ENCODE peak calls at places on chromosome 15, in ten cellular contexts. F is K562; T is ovary; A is hippocampal formation; N is HEK293T; V is central memory CD4-positive, alpha-beta T cell; X is amniotic stem cell; O is activated CD8-positive, alpha-beta memory T cell treated with anti-CD3 and anti-CD28 coated beads, Interleukin-2, amount 10 ng/mL, durations not matched to agents 7 days and 5 days; J is SHP77 treated with DMSO at 0.1 percent for 48 hours; S is endodermal cell. Q is an unnamed sample.
A peak's percentile ranks its signal among the peaks of the same experiment; 100 is the strongest.

GRCh38 chr15:29125382-29126207 is 144.0 kb downstream of the NSMCE3 start:
- DNase-seq in F (no peak), T (no peak), A (no peak), N (no peak), V (no peak), X (no peak), O (no peak), J (no peak), S (no peak), Q (no peak)

GRCh38 chr15:65354835-65355172 is 23.0 kb downstream of the IGDCC3 start:
- DNase-seq in F (no peak), T (no peak), A (no peak), N (no peak), V (no peak), X (no peak), O (no peak), J (no peak), S (no peak), Q (no peak)

GRCh38 chr15:71559098-71559497 is 251.3 kb upstream of the NR2E3 start:
- DNase-seq in F (no peak), T (no peak), A (no peak), N (no peak), V (no peak), X (no peak), O (no peak), J (no peak), S (no peak), Q (peak; percentile 95)

GRCh38 chr15:53384417-53384816 is 375.0 kb downstream of the WDR72 start:
- DNase-seq in F (no peak), T (no peak), A (no peak), N (peak; percentile 6), V (no peak), X (no peak), O (no peak), J (no peak), S (peak; percentile 78), Q (no peak)

GRCh38 chr15:75148293-75148692 is 53.4 kb upstream of the C15orf39 start:
- DNase-seq in F (no peak), T (no peak), A (no peak), N (no peak), V (no peak), X (no peak), O (no peak), J (no peak), S (no peak), Q (no peak)

GRCh38 chr15:67783303-67783702 is 42.0 kb upstream of the SKOR1 start:
- DNase-seq in F (no peak), T (no peak), A (no peak), N (no peak), V (peak; percentile 74), X (no peak), O (peak; percentile 79), J (no peak), S (peak; percentile 61), Q (no peak)

GRCh38 chr15:95446854-95447253 is 883.6 kb upstream of the NR2F2 start:
- DNase-seq in F (no peak), T (no peak), A (no peak), N (no peak), V (peak; percentile 52), X (no peak), O (peak; percentile 76), J (no peak), S (no peak), Q (no peak)

GRCh38 chr15:35168464-35168863 is 83.4 kb upstream of the NANOGP8 start:
- DNase-seq in F (no peak), T (no peak), A (no peak), N (no peak), V (no peak), X (no peak), O (no peak), J (no peak), S (no peak), Q (peak; percentile 70)

GRCh38 chr15:70627734-70628541 is 135.4 kb downstream of the UACA start:
- DNase-seq in F (no peak), T (no peak), A (no peak), N (no peak), V (no peak), X (no peak), O (no peak), J (no peak), S (no peak), Q (peak; percentile 86)

GRCh38 chr15:66496951-66497501 is 536 bp downstream of the SNAPC5 start:
- DNase-seq in F (peak; percentile 39), T (no peak), A (no peak), N (no peak), V (no peak), X (no peak), O (no peak), J (no peak), S (peak; percentile 56), Q (no peak)

GRCh38 chr15:64762546-64762945 is 12.8 kb downstream of the RBPMS2 start:
- DNase-seq in F (no peak), T (no peak), A (no peak), N (no peak), V (no peak), X (no peak), O (no peak), J (no peak), S (no peak), Q (no peak)

GRCh38 chr15:78325092-78325843 is 14.9 kb upstream of the CRABP1 start:
- DNase-seq in F (no peak), T (no peak), A (no peak), N (no peak), V (no peak), X (no peak), O (no peak), J (no peak), S (peak; percentile 73), Q (peak; percentile 70)

GRCh38 chr15:56837281-56837680 is 81.2 kb upstream of the TCF12 start:
- DNase-seq in F (no peak), T (no peak), A (no peak), N (no peak), V (no peak), X (no peak), O (no peak), J (no peak), S (no peak), Q (peak; percentile 46)

GRCh38 chr15:90885432-90886290 is 1.4 kb downstream of the FES start:
- DNase-seq in F (peak; percentile 81), T (peak; percentile 86), A (peak; percentile 43), N (peak; percentile 82), V (peak; percentile 62), X (peak; percentile 19), O (peak; percentile 86), J (peak; percentile 57), S (peak; percentile 94), Q (peak; percentile 74)

GRCh38 chr15:78056714-78057269 is 20.7 kb downstream of the TBC1D2B start:
- DNase-seq in F (no peak), T (no peak), A (peak; percentile 26), N (no peak), V (no peak), X (no peak), O (peak; percentile 41), J (no peak), S (no peak), Q (peak; percentile 56)

GRCh38 chr15:91548588-91548987 is 304.9 kb upstream of the SLCO3A1 start:
- DNase-seq in F (no peak), T (no peak), A (no peak), N (no peak), V (no peak), X (no peak), O (no peak), J (no peak), S (no peak), Q (no peak)

GRCh38 chr15:101039461-101039860 is 120.3 kb downstream of the LRRK1 start:
- DNase-seq in F (no peak), T (no peak), A (no peak), N (no peak), V (no peak), X (no peak), O (no peak), J (no peak), S (no peak), Q (peak; percentile 77)

GRCh38 chr15:101394654-101395053 is 94.9 kb downstream of the PCSK6 start:
- DNase-seq in F (no peak), T (no peak), A (no peak), N (no peak), V (no peak), X (no peak), O (no peak), J (no peak), S (no peak), Q (no peak)

GRCh38 chr15:71231678-71232224 is 116.5 kb downstream of the THSD4 start:
- DNase-seq in F (no peak), T (no peak), A (no peak), N (no peak), V (no peak), X (no peak), O (no peak), J (no peak), S (no peak), Q (no peak)

GRCh38 chr15:45157974-45158373 is 28.2 kb downstream of the DUOX1 start:
- DNase-seq in F (no peak), T (no peak), A (peak; percentile 62), N (no peak), V (no peak), X (peak; percentile 28), O (no peak), J (no peak), S (no peak), Q (peak; percentile 51)

Q was measured in choroid plexus epithelial cell.